ENCODE peak calls at places on chromosome 17, in four cellular contexts. B is GM23338, M is stomach, O is RWPE1. H is an unnamed sample.

GRCh38 chr17:410674-411401 is 58.2 kb upstream of the RPH3AL start:
- DNase-seq in B (peak), M (no peak), O (no peak), H (no peak)

GRCh38 chr17:78529871-78530670 is 47.1 kb downstream of the DNAH17 start:
- DNase-seq in B (no peak), M (peak), O (no peak), H (peak)

GRCh38 chr17:7997186-7997585 is 5.2 kb upstream of the GUCY2D start:
- DNase-seq in B (peak), M (peak), O (no peak), H (no peak)

GRCh38 chr17:41972571-41973411 is 6.2 kb downstream of the CNP start:
- DNase-seq in B (no peak), M (peak), O (no peak), H (no peak)

GRCh38 chr17:76556759-76557367 is 17.0 kb downstream of the PRCD start:
- DNase-seq in B (peak), M (peak), O (no peak), H (no peak)

GRCh38 chr17:56581635-56582605 is 11.6 kb upstream of the NOG start:
- DNase-seq in B (no peak), M (no peak), O (no peak), H (no peak)

GRCh38 chr17:32487460-32488176 is 825 bp downstream of the CDK5R1 start:
- DNase-seq in B (peak), M (no peak), O (no peak), H (no peak)

GRCh38 chr17:17561408-17562144 is 29.9 kb downstream of the PEMT start:
- DNase-seq in B (no peak), M (peak), O (peak), H (no peak)

GRCh38 chr17:17001874-17002520 is 30.1 kb upstream of the TNFRSF13B start:
- DNase-seq in B (peak), M (peak), O (peak), H (no peak)

GRCh38 chr17:17998934-17999333 is 26.3 kb downstream of the DRC3 start:
- DNase-seq in B (no peak), M (no peak), O (no peak), H (no peak)

GRCh38 chr17:21036361-21036881 is 6.4 kb downstream of the USP22 start:
- DNase-seq in B (no peak), M (no peak), O (no peak), H (no peak)

GRCh38 chr17:14270508-14270907 is 30.4 kb upstream of the HS3ST3B1 start:
- DNase-seq in B (no peak), M (no peak), O (no peak), H (no peak)

GRCh38 chr17:41836550-41837196 is 641 bp upstream of the NT5C3B start:
- DNase-seq in B (no peak), M (no peak), O (no peak), H (no peak)

GRCh38 chr17:45639297-45639849 is 144.7 kb upstream of the CRHR1 start:
- DNase-seq in B (no peak), M (no peak), O (no peak), H (no peak)

GRCh38 chr17:71460943-71461342 is 659.9 kb upstream of the SOX9 start:
- DNase-seq in B (peak), M (peak), O (no peak), H (no peak)

GRCh38 chr17:79088266-79088996 is 13.8 kb downstream of the ENGASE start:
- DNase-seq in B (no peak), M (no peak), O (no peak), H (no peak)

GRCh38 chr17:65557349-65558310 is 3.8 kb downstream of the AXIN2 start:
- DNase-seq in B (no peak), M (no peak), O (no peak), H (no peak)

GRCh38 chr17:72193395-72194106 is 72.7 kb downstream of the SOX9 start:
- DNase-seq in B (no peak), M (no peak), O (no peak), H (no peak)

GRCh38 chr17:4587803-4588202 is 3.5 kb downstream of the SMTNL2 start:
- DNase-seq in B (no peak), M (no peak), O (no peak), H (no peak)

GRCh38 chr17:76027159-76027839 is at the start of gene EVPL:
- DNase-seq in B (peak), M (peak), O (peak), H (peak)

GRCh38 chr17:72121164-72122001 is 563 bp downstream of the SOX9 start:
- DNase-seq in B (peak), M (peak), O (peak), H (peak)

GRCh38 chr17:45764479-45764878 is 19.6 kb upstream of the CRHR1 start:
- DNase-seq in B (no peak), M (no peak), O (no peak), H (no peak)

GRCh38 chr17:78774956-78775571 is 7.0 kb downstream of the CYTH1 start:
- DNase-seq in B (no peak), M (no peak), O (no peak), H (no peak)

GRCh38 chr17:44084131-44084538 is 13.6 kb downstream of the G6PC3 start:
- DNase-seq in B (peak), M (no peak), O (no peak), H (no peak)

GRCh38 chr17:49576121-49576905 is 642 bp downstream of the NXPH3 start:
- DNase-seq in B (peak), M (no peak), O (peak), H (no peak)

GRCh38 chr17:34820922-34821321 is 140.3 kb downstream of the CCT6B start:
- DNase-seq in B (no peak), M (no peak), O (no peak), H (no peak)

GRCh38 chr17:19274893-19275292 is 37.7 kb downstream of the EPN2 start:
- DNase-seq in B (no peak), M (no peak), O (no peak), H (no peak)

GRCh38 chr17:39177256-39177655 is 11.3 kb upstream of the ARL5C start:
- DNase-seq in B (peak), M (no peak), O (no peak), H (no peak)

GRCh38 chr17:7293821-7294613 is 422 bp downstream of the YBX2 start:
- DNase-seq in B (peak), M (peak), O (peak), H (no peak)

GRCh38 chr17:36752096-36752888 is 150.9 kb downstream of the MRM1 start:
- DNase-seq in B (no peak), M (no peak), O (no peak), H (no peak)

GRCh38 chr17:9905902-9906301 is 831 bp upstream of the RCVRN start:
- DNase-seq in B (peak), M (no peak), O (peak), H (no peak)

GRCh38 chr17:43169561-43170139 is 1.4 kb upstream of the NBR1 start:
- DNase-seq in B (peak), M (peak), O (peak), H (no peak)

GRCh38 chr17:48492401-48493298 is 38.2 kb downstream of the HOXB1 start:
- DNase-seq in B (peak), M (peak), O (peak), H (no peak)

GRCh38 chr17:352421-353212 is at the start of gene RPH3AL:
- DNase-seq in B (peak), M (peak), O (no peak), H (no peak)

GRCh38 chr17:72726936-72727335 is 365.6 kb downstream of the SLC39A11 start:
- DNase-seq in B (no peak), M (no peak), O (no peak), H (no peak)

GRCh38 chr17:71111460-71111859 is 942.1 kb downstream of the KCNJ2 start:
- DNase-seq in B (no peak), M (no peak), O (no peak), H (no peak)

GRCh38 chr17:4246674-4247073 is 17.1 kb downstream of the ANKFY1 start:
- DNase-seq in B (no peak), M (no peak), O (no peak), H (no peak)

DNA sequence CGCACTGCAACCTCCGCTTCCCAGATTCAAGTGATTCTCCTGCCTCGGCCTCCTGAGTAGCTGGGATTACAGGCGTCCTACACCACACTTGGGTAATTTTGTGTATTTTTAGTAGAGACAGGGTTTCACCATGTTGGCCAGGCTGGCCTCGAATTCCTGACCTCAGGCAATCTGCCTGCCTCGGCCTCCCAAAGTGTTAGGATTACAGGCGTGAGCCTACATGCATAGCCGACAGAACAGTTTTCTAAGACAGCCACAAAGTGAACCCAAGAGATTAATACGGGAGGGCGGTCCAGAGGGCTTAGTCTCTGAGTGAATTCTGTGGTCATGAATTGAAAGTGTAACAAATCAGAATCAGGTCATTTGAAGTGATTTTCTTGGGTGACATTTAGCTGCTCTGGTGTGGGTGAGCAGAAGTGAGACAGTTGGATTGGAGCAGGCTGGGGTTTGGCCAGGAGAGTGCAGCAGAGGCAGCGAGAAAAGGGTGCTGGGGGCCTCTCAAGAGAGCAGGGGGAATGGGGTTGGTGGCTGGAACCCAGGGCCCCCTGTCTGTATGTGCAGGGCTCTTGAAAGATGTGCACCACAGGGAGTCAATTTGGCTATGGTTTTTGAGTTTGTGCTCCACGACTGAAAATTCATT is 231.4 kb upstream of the WSCD1 start:
- DNase-seq in B (peak), M (no peak), O (no peak), H (no peak)
- TF ChIP-seq CTCF in B (peak), M (no peak), O (no peak), H (no peak)

GRCh38 chr17:50765454-50766221 is 1.7 kb downstream of the ANKRD40CL start:
- DNase-seq in B (no peak), M (no peak), O (no peak), H (no peak)

GRCh38 chr17:50767030-50767429 is 288 bp downstream of the ANKRD40CL start:
- DNase-seq in B (no peak), M (no peak), O (no peak), H (no peak)

GRCh38 chr17:50768348-50768761 is 1.0 kb upstream of the ANKRD40CL start:
- DNase-seq in B (peak), M (peak), O (peak), H (peak)

GRCh38 chr17:50766222-50767023 is 895 bp downstream of the ANKRD40CL start:
- DNase-seq in B (no peak), M (no peak), O (no peak), H (no peak)

DNA sequence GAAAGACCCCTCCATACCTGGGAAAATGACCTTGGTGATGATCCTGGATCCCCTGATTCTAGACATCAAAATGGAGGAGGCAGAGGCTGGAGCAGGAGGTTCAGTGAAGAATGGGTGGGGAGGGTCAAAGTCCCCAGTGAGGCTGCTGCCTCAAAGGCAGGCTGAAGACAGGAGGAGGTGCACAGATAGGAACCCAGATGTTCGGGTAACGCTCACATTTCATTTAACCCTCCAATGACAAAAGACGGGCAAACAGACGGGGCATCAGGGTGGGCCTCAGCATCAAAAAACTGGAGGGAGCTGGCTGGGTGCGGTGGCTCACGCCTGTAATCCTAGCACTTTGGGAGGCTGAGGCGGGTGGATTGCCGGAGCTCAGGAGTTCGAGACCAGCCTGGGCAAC is at the start of gene ANKRD40CL:
- DNase-seq in B (no peak), M (no peak), O (no peak), H (no peak)
- H3K27ac ChIP-seq in B (no peak), M (peak), O (peak), H (no peak)

GRCh38 chr17:28727727-28728363 is 743 bp upstream of the NEK8 start:
- DNase-seq in B (peak), M (peak), O (peak), H (peak)
- TF ChIP-seq CTCF in B (peak), M (no peak), O (peak), H (no peak)

DNA sequence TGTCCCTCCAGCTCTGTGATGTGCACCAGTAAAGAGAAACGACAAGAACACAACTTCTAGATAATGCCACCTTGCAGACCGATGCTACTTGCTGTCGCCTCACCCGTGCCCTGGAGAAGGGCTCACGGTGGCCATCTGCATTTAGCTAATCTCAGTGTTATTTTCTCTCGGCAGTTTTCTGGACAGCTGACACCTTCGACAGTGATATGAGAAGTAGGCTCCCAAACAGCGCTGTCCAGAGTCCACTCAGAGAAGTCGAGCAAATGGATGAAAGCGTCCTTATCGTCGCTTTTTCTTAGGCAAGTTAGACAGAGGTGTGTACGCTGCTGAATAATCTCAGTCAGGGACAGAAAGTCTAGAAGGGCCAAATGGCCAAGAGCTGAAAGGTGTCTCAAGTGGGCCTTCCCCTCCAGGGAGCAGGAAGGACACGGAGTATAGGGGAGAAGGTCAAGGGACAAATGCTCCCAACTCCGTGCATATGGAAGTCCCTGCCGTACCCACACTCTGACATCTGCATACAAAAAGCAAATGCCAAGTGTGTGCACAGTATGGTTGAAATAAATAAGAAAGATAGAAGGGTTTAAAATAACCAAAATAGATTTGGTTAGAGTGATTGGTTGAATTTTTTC is 42.4 kb upstream of the MYOCD start:
- DNase-seq in B (no peak), M (no peak), O (no peak), H (no peak)
- H3K27ac ChIP-seq in B (no peak), M (no peak), O (no peak), H (no peak)